ENCODE peak calls at places on chromosome 1, in seven cellular contexts. W is foreskin fibroblast; X is CD8-positive, alpha-beta T cell; P is astrocyte of the spinal cord; V is transverse colon; L is BJ; U is ovary. H is an unnamed sample.

GRCh38 chr1:64000021-64000420 is 203.4 kb upstream of the UBE2U start:
- DNase-seq in U (no peak), X (no peak), L (peak), W (peak), V (no peak), P (peak), H (no peak)

GRCh38 chr1:240487493-240487892 is 124.5 kb downstream of the GREM2 start:
- DNase-seq in U (no peak), L (no peak), X (no peak), P (no peak), W (no peak), V (no peak), H (no peak)

GRCh38 chr1:966603-967295 is 467 bp downstream of the PLEKHN1 start:
- DNase-seq in L (no peak), V (peak), U (peak), W (peak), P (peak), X (peak), H (no peak)

GRCh38 chr1:211345719-211346118 is 19.1 kb downstream of the TRAF5 start:
- DNase-seq in W (no peak), X (no peak), V (no peak), L (no peak), P (peak), U (no peak), H (no peak)

GRCh38 chr1:2068951-2069350 is 18.7 kb downstream of the PRKCZ start:
- DNase-seq in L (no peak), U (no peak), W (no peak), P (no peak), V (no peak), X (no peak), H (no peak)

GRCh38 chr1:23452011-23452411 is 27.5 kb upstream of the TCEA3 start:
- DNase-seq in V (peak), P (no peak), L (no peak), X (peak), U (no peak), W (peak), H (peak)

GRCh38 chr1:107277022-107277421 is 136.2 kb downstream of the NTNG1 start:
- DNase-seq in V (peak), L (peak), W (peak), U (no peak), P (peak), X (no peak), H (no peak)

GRCh38 chr1:224377676-224378006 is 21.0 kb downstream of the CNIH4 start:
- DNase-seq in V (no peak), U (no peak), W (peak), P (peak), X (peak), L (no peak), H (peak)

GRCh38 chr1:214824758-214825157 is 221.8 kb downstream of the CENPF start:
- DNase-seq in V (no peak), U (no peak), X (no peak), W (peak), P (no peak), L (no peak), H (peak)

GRCh38 chr1:109983380-109984189 is 980 bp upstream of the AHCYL1 start:
- DNase-seq in P (no peak), L (no peak), V (no peak), U (no peak), W (no peak), X (no peak), H (no peak)

DNA sequence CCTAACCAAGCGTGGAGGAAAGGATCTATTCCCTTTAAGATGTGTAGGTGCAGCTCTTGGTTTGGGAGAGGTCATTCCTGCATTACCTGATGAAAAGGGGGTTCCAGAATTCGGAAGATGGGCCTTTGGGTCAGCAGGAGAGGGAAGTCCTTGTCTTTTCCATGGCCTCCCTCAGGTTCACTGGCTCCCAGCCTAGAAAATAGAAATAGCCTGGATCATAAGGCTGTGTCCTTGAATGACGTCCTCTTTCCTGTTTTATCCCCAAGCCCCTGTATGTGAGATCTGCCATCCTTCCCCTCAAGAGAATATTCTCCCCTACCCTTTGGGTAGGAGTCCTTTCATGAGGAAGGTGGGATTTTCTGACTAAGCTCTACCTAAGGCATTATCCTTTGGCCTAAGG is 14.5 kb upstream of the RPS8 start:
- DNase-seq in U (no peak), X (no peak), V (no peak), P (no peak), W (no peak), L (no peak), H (no peak)
- TF ChIP-seq CTCF in U (no peak), X (no peak), V (no peak), P (no peak), W (no peak), L (no peak), H (no peak)

GRCh38 chr1:238658766-238659165 is 727.6 kb upstream of the CHRM3 start:
- DNase-seq in P (peak), L (no peak), W (peak), X (no peak), V (no peak), U (no peak), H (no peak)

GRCh38 chr1:238652346-238652968 is 733.9 kb upstream of the CHRM3 start:
- DNase-seq in W (peak), X (no peak), V (no peak), L (no peak), P (peak), U (no peak), H (no peak)

GRCh38 chr1:238648756-238649155 is 737.6 kb upstream of the CHRM3 start:
- DNase-seq in V (no peak), X (no peak), L (no peak), W (no peak), U (no peak), P (peak), H (no peak)

GRCh38 chr1:238649200-238649599 is 737.2 kb upstream of the CHRM3 start:
- DNase-seq in V (no peak), W (no peak), U (no peak), L (no peak), P (no peak), X (no peak), H (peak)

DNA sequence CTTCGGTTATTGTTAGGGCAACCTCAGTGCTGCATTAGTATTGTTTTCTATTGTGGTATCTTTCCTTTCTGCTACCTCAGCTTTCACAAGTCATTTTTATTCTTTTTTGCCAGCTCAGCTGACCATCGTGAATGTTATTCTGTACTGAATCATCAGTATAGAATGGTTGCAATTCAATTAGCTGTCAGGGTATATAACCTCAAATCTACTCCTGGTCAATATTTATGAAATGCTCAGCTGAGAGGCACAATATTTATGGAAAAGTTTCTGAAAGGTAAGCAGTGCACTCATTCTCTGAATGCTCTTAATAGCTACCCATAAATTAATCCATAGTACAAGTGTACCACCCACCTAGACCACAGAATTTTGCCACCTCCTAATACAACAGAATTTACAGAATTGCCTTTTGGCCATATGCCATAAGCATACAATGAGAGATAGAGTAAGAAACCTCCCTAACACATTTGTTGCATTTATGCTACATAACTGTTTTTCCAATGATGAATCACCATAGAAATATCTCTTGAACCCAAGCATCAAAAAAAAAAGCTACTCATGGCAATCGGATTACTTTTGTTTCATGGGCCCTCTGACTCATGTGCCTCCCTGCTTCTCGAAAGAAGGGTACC is 732.6 kb upstream of the CHRM3 start:
- DNase-seq in P (peak), W (peak), X (no peak), U (no peak), V (no peak), L (no peak), H (peak)
- H3K4me3 ChIP-seq in P (no peak), W (no peak), X (no peak), U (no peak), V (no peak), L (no peak), H (no peak)

DNA sequence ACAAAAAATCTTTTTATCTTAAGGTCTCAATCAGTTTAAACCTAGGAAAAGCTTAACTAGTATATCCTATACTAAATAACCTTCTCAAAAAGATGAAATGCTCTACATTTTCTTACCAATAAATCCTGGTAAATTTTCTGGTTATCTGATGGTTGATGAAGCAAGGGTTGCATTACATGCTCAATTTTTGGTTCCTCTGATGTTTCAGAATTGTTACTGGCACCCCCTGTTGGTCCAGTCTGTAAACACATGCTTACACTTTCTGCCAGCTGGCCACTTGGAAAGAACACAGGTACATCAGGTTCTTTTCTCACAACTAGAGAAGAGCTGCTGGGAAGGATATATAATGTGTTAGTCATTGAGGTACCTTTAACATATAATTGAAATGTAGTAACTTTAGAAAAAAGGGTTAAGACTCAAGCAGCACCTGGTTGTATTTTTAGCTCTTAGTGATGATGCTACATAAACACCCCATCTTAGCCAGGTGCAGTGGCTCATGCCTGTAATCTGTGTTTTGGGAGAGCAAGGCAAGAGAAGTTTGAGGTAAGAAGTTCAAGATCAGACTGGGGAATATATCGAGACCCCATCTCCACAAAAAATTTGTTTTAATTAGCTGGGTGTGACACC is 30.9 kb upstream of the TAL1 start:
- DNase-seq in V (peak), P (peak), W (peak), U (peak), L (no peak), X (peak), H (no peak)
- TF ChIP-seq CTCF in V (peak), P (peak), W (peak), U (no peak), L (peak), X (peak), H (peak)

DNA sequence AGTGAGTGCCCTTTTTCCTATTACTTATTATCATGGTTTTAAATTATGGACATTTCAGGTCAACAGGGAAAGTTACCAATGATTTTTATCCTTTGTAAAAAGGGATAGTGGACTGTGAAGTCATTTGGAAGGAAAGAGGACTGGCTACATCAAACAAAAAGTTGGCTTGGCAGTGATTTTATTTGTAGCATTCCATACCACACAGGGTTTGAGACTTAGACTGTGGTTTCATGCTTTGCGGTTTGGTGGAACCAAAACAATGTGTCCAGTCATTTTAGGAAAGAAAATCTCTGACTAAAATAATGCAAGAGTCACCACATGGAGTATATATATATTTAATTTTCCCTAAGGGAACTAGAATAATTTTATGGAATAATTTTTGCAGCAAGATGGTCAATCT is 239.5 kb downstream of the HMCN1 start:
- DNase-seq in V (no peak), L (peak), X (no peak), W (peak), P (peak), U (no peak), H (peak)
- H3K4me3 ChIP-seq in V (no peak), L (no peak), X (no peak), W (no peak), P (no peak), U (no peak), H (no peak)

GRCh38 chr1:17759114-17759513 is 4.0 kb downstream of the ACTL8 start:
- DNase-seq in U (no peak), W (no peak), P (no peak), X (no peak), V (no peak), L (no peak), H (no peak)

GRCh38 chr1:17762313-17762712 is 7.2 kb downstream of the ACTL8 start:
- DNase-seq in V (no peak), X (no peak), U (no peak), W (no peak), L (no peak), P (no peak), H (no peak)

GRCh38 chr1:17755120-17755519 is at the start of gene ACTL8:
- DNase-seq in X (no peak), P (no peak), L (no peak), W (no peak), V (no peak), U (no peak), H (no peak)

GRCh38 chr1:17752356-17752755 is 2.8 kb upstream of the ACTL8 start:
- DNase-seq in U (no peak), W (no peak), V (no peak), X (no peak), L (no peak), P (no peak), H (no peak)

GRCh38 chr1:17757426-17757825 is 2.3 kb downstream of the ACTL8 start:
- DNase-seq in V (no peak), X (no peak), L (no peak), U (no peak), W (no peak), P (no peak), H (no peak)
- TF ChIP-seq CTCF in V (no peak), X (no peak), L (no peak), U (no peak), W (no peak), P (no peak), H (no peak)

GRCh38 chr1:26353976-26354820 is at the start of gene CRYBG2:
- DNase-seq in X (no peak), V (peak), W (no peak), L (no peak), P (no peak), U (no peak), H (no peak)

GRCh38 chr1:26353210-26353859 is 595 bp downstream of the CRYBG2 start:
- DNase-seq in X (no peak), V (no peak), L (no peak), P (no peak), W (no peak), U (no peak), H (no peak)

GRCh38 chr1:26351591-26352337 is 2.2 kb downstream of the CRYBG2 start:
- DNase-seq in U (no peak), P (peak), W (peak), L (no peak), V (peak), X (no peak), H (no peak)

GRCh38 chr1:26350701-26351590 is 3.0 kb downstream of the CRYBG2 start:
- DNase-seq in X (no peak), P (peak), U (no peak), L (no peak), V (peak), W (peak), H (no peak)

DNA sequence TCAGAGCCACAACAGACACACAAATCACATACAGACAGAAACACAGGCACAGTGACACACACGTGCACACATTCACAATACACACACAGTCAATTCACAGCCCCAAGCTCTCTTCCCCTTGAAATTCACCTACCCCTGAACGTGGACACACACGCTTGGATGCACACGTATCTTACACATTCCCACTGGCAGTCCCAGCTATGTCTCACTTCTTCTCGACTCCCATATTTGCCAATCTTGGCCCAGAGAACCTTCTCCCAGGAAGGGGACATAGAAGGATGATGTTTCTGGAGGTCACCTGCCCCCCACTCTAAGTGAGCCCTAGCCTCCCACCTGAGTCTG is 1.6 kb downstream of the CRYBG2 start:
- DNase-seq in V (no peak), U (no peak), W (no peak), X (no peak), L (no peak), P (no peak), H (no peak)
- H3K4me3 ChIP-seq in V (no peak), U (no peak), W (no peak), X (no peak), L (no peak), P (no peak), H (no peak)

GRCh38 chr1:101996830-101997485 is at the start of gene OLFM3:
- DNase-seq in V (no peak), L (no peak), W (no peak), X (no peak), U (no peak), P (peak), H (peak)

GRCh38 chr1:101995984-101996731 is 568 bp downstream of the OLFM3 start:
- DNase-seq in X (no peak), L (no peak), P (no peak), V (no peak), U (no peak), W (no peak), H (no peak)

GRCh38 chr1:101992816-101993575 is 3.7 kb downstream of the OLFM3 start:
- DNase-seq in W (no peak), P (no peak), X (no peak), V (no peak), L (no peak), U (no peak), H (no peak)

DNA sequence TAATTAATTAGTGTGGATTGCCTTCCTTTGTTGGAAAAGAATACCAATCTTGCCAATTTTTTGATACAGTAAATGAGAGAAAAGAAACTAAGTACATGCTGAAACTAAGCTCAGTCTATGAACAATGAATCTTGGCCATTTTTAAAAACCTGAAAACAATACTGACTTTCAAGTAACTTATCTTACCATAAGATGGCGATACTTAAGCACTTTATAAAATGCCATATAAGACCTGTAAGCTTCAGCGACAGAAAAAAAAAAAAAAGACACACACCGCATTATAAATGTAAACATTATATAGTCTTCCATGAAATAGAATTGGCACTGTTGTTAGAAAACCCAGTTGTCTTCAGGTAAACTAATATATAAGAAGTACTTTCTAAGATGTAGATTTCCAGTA is 3.0 kb downstream of the OLFM3 start:
- DNase-seq in P (no peak), W (no peak), V (no peak), X (no peak), U (no peak), L (no peak), H (no peak)
- TF ChIP-seq CTCF in P (no peak), W (no peak), V (peak), X (no peak), U (no peak), L (no peak), H (no peak)

H was measured in retinal pigment epithelial cell.